ENCODE peak calls at places on chromosomes 4 and X, in nine cellular contexts. Z, H, Y, D, M, S, J, E and C are unnamed samples.

GRCh38 chr4:79682801-79683217 is 274.8 kb upstream of the GK2 start:
- DNase-seq in D (no peak), M (no peak), S (no peak), Y (peak; percentile 59), E (no peak), H (no peak), Z (peak; percentile 25), J (no peak), C (no peak)

GRCh38 chr4:89836897-89837384 is at the start of gene SNCA:
- DNase-seq in J (peak; percentile 63), S (peak; percentile 72), E (peak; percentile 17), M (peak; percentile 54), H (peak; percentile 93), Y (peak; percentile 66), D (peak; percentile 28), Z (peak; percentile 35), C (peak; percentile 54)

GRCh38 chr4:6890358-6890757 is 19.3 kb upstream of the TBC1D14 start:
- DNase-seq in S (no peak), J (no peak), E (no peak), Z (no peak), H (no peak), Y (no peak), M (no peak), D (no peak), C (no peak)

GRCh38 chr4:21768349-21769310 is 179.9 kb downstream of the KCNIP4 start:
- DNase-seq in H (no peak), Y (peak; percentile 59), Z (no peak), M (peak; percentile 24), E (peak; percentile 13), J (peak; percentile 56), S (peak; percentile 72), D (no peak), C (no peak)

GRCh38 chrX:48022100-48022499 is 15.3 kb downstream of the SPACA5 start:
- DNase-seq in S (no peak), D (no peak), J (no peak), M (no peak), Y (no peak), E (no peak), H (no peak), Z (no peak), C (no peak)

GRCh38 chrX:17584248-17584681 is 153.0 kb upstream of the SCML1 start:
- DNase-seq in Z (no peak), S (no peak), J (no peak), D (no peak), H (no peak), M (no peak), E (peak; percentile 46), Y (no peak), C (no peak)

GRCh38 chr4:94419956-94420355 is 31.8 kb upstream of the PDLIM5 start:
- DNase-seq in E (peak; percentile 10), M (no peak), J (no peak), H (no peak), Z (no peak), Y (no peak), S (no peak), D (no peak), C (no peak)

GRCh38 chr4:145936142-145937020 is 2.2 kb downstream of the ZNF827 start:
- DNase-seq in Z (peak; percentile 72), D (no peak), E (peak; percentile 58), S (peak; percentile 59), H (peak; percentile 76), M (peak; percentile 75), Y (peak; percentile 72), J (peak; percentile 21), C (peak; percentile 75)

GRCh38 chr4:175947117-175947722 is 118.4 kb upstream of the WDR17 start:
- DNase-seq in Y (no peak), H (no peak), M (no peak), S (peak; percentile 4), D (no peak), J (peak; percentile 3), Z (no peak), E (peak; percentile 24), C (no peak)

GRCh38 chrX:15107367-15107988 is 162.4 kb downstream of the ASB9 start:
- DNase-seq in H (no peak), Y (no peak), J (no peak), M (no peak), Z (no peak), E (no peak), S (no peak), D (no peak), C (no peak)

GRCh38 chr4:7430368-7430964 is 4.3 kb downstream of the PSAPL1 start:
- DNase-seq in S (no peak), H (peak; percentile 7), E (no peak), Y (no peak), M (no peak), Z (no peak), J (no peak), D (no peak), C (no peak)

GRCh38 chr4:72568959-72569718 is at the start of gene ADAMTS3:
- DNase-seq in Z (peak; percentile 46), Y (peak; percentile 61), E (peak; percentile 31), S (peak; percentile 63), D (no peak), H (peak; percentile 61), M (peak; percentile 28), J (peak; percentile 35), C (peak; percentile 49)

GRCh38 chrX:38220024-38220935 is at the start of gene SRPX:
- DNase-seq in J (peak; percentile 34), D (no peak), S (no peak), H (peak; percentile 49), E (peak; percentile 47), Y (peak; percentile 22), M (peak; percentile 53), Z (peak; percentile 31), C (peak; percentile 50)

GRCh38 chrX:17824980-17825379 is 36.1 kb downstream of the RAI2 start:
- DNase-seq in M (no peak), S (no peak), J (no peak), H (no peak), Z (no peak), D (no peak), E (no peak), Y (no peak), C (no peak)

GRCh38 chr4:183658362-183659028 is 490 bp downstream of the RWDD4 start:
- DNase-seq in D (no peak), Y (peak; percentile 34), H (no peak), J (no peak), E (peak; percentile 24), Z (peak; percentile 30), S (no peak), M (peak; percentile 33), C (peak; percentile 27)

GRCh38 chr4:3355266-3355748 is 62.5 kb downstream of the RGS12 start:
- DNase-seq in E (no peak), Y (no peak), S (no peak), Z (no peak), D (no peak), J (no peak), H (no peak), M (no peak), C (no peak)

GRCh38 chr4:82629238-82630000 is 67.6 kb upstream of the TMEM150C start:
- DNase-seq in D (no peak), E (no peak), S (no peak), M (no peak), Y (no peak), J (no peak), H (no peak), Z (no peak), C (no peak)

GRCh38 chrX:13990126-13990525 is 39.6 kb downstream of the GEMIN8 start:
- DNase-seq in Z (no peak), Y (no peak), D (no peak), E (no peak), H (peak; percentile 60), J (no peak), M (no peak), S (no peak), C (no peak)

GRCh38 chrX:154411322-154411980 is at the start of gene TAFAZZIN:
- DNase-seq in H (peak; percentile 76), Y (peak; percentile 68), S (peak; percentile 87), Z (peak; percentile 78), D (peak; percentile 43), J (peak; percentile 30), M (peak; percentile 74), E (peak; percentile 72), C (peak; percentile 84)

GRCh38 chrX:24245201-24245600 is 68.7 kb downstream of the SUPT20HL2 start:
- DNase-seq in E (peak; percentile 78), M (no peak), S (no peak), H (no peak), Y (no peak), Z (no peak), J (no peak), D (no peak), C (no peak)

GRCh38 chr4:169033660-169034059 is 23.6 kb upstream of the CBR4 start:
- DNase-seq in H (no peak), Y (peak; percentile 27), J (no peak), E (no peak), S (peak; percentile 44), D (no peak), Z (no peak), M (no peak), C (no peak)

GRCh38 chr4:748461-748860 is 42.8 kb downstream of the PCGF3 start:
- DNase-seq in E (no peak), Z (no peak), Y (no peak), H (no peak), D (no peak), J (no peak), S (no peak), M (no peak), C (no peak)

GRCh38 chrX:35115205-35115604 is 172.6 kb downstream of the FAM47B start:
- DNase-seq in H (no peak), J (no peak), M (no peak), Y (no peak), Z (no peak), E (peak; percentile 16), D (no peak), S (no peak), C (no peak)

GRCh38 chr4:137755033-137755471 is 222.8 kb upstream of the PCDH18 start:
- DNase-seq in E (peak; percentile 39), J (no peak), Y (no peak), H (no peak), D (no peak), Z (no peak), S (no peak), M (no peak), C (no peak)

GRCh38 chrX:22922961-22923360 is 76.8 kb upstream of the DDX53 start:
- DNase-seq in S (no peak), Y (no peak), D (no peak), H (no peak), M (no peak), Z (no peak), J (no peak), E (no peak), C (no peak)

GRCh38 chr4:19850909-19851308 is 400.8 kb upstream of the SLIT2 start:
- DNase-seq in Y (no peak), H (no peak), D (no peak), S (no peak), E (peak; percentile 25), M (no peak), Z (no peak), J (no peak), C (no peak)

GRCh38 chr4:40303751-40304150 is 31.4 kb upstream of the CHRNA9 start:
- DNase-seq in Z (no peak), J (no peak), S (no peak), E (no peak), Y (no peak), H (no peak), D (no peak), M (no peak), C (no peak)

GRCh38 chr4:125200556-125200955 is 114.2 kb upstream of the FAT4 start:
- DNase-seq in S (no peak), Z (no peak), J (no peak), E (no peak), M (no peak), D (no peak), Y (no peak), H (no peak), C (no peak)

GRCh38 chr4:183987987-183988392 is 82.9 kb downstream of the STOX2 start:
- DNase-seq in M (peak; percentile 58), E (peak; percentile 82), J (no peak), D (peak; percentile 40), Z (peak; percentile 59), Y (no peak), H (peak; percentile 87), S (no peak), C (peak; percentile 59)

GRCh38 chr4:29278580-29278979 is 1441.6 kb upstream of the PCDH7 start:
- DNase-seq in H (no peak), E (no peak), D (no peak), Z (no peak), Y (no peak), M (no peak), S (no peak), J (no peak), C (no peak)

GRCh38 chr4:26073886-26074560 is 160.0 kb downstream of the SMIM20 start:
- DNase-seq in Y (no peak), E (no peak), J (no peak), M (no peak), Z (no peak), S (no peak), D (no peak), H (no peak), C (no peak)